ENCODE peak calls at places on chromosome 1, in eight cellular contexts. V, Z, K, G, E, P, L and F are unnamed samples.

GRCh38 chr1:112540395-112540794 is 31.6 kb downstream of the WNT2B start:
- DNase-seq in V (no peak), Z (no peak), K (no peak), G (no peak), E (no peak), P (no peak), L (no peak), F (no peak)

GRCh38 chr1:234915923-234916675 is 212.5 kb downstream of the TOMM20 start:
- DNase-seq in V (no peak), Z (no peak), K (peak; percentile 66), G (no peak), E (no peak), P (no peak), L (no peak), F (no peak)

GRCh38 chr1:159921700-159922498 is 3.4 kb downstream of the TAGLN2 start:
- DNase-seq in V (no peak), Z (no peak), K (no peak), G (no peak), E (peak; percentile 36), P (no peak), L (no peak), F (no peak)

GRCh38 chr1:205448540-205449253 is 7.1 kb downstream of the BLACAT1 start:
- DNase-seq in V (no peak), Z (no peak), K (no peak), G (no peak), E (no peak), P (no peak), L (no peak), F (no peak)

GRCh38 chr1:24905979-24906720 is 23.9 kb downstream of the RUNX3 start:
- DNase-seq in V (no peak), Z (no peak), K (peak; percentile 15), G (no peak), E (peak; percentile 6), P (no peak), L (no peak), F (no peak)

GRCh38 chr1:223609961-223610360 is 55.5 kb downstream of the CAPN8 start:
- DNase-seq in V (no peak), Z (no peak), K (no peak), G (no peak), E (no peak), P (no peak), L (no peak), F (no peak)

GRCh38 chr1:8122160-8122476 is 96.0 kb upstream of the ERRFI1 start:
- DNase-seq in V (no peak), Z (no peak), K (no peak), G (peak; percentile 89), E (no peak), P (no peak), L (no peak), F (no peak)

GRCh38 chr1:39441797-39442196 is 49.6 kb upstream of the BMP8A start:
- DNase-seq in V (no peak), Z (no peak), K (no peak), G (no peak), E (no peak), P (no peak), L (no peak), F (no peak)

GRCh38 chr1:163410073-163410522 is 88.3 kb downstream of the NUF2 start:
- DNase-seq in V (no peak), Z (peak; percentile 78), K (peak; percentile 25), G (peak; percentile 56), E (peak; percentile 42), P (no peak), L (peak; percentile 18), F (no peak)

GRCh38 chr1:230114245-230114651 is 47.2 kb downstream of the GALNT2 start:
- DNase-seq in V (no peak), Z (no peak), K (no peak), G (peak; percentile 82), E (no peak), P (no peak), L (no peak), F (no peak)

DNA sequence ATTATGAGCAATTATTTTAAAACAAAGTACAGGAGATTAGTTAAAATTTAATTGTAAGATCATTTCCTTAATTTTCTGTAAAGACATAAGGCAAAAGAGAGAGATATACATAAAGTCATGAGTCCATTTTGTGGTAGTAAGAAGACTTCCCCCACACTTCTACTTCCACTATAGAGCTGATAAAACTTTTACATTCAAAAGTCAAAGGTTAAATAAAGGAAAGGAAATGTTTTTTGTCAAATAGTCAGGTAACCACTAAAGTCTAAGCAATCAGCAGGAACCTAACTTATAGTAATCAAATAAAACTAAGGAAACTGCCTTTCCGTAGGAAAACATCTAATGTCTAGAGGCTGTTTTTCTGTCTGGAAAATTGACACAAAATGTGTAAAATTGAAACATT is 110.9 kb downstream of the DENND1B start:
- DNase-seq in V (no peak), Z (no peak), K (no peak), G (no peak), E (no peak), P (no peak), L (no peak), F (no peak)
- H3K27ac ChIP-seq in V (no peak overlapping the region), Z (no peak overlapping the region), K (no peak overlapping the region), G (no peak overlapping the region), E (no peak overlapping the region), P (no peak overlapping the region), L (no peak overlapping the region), F (no peak overlapping the region)

DNA sequence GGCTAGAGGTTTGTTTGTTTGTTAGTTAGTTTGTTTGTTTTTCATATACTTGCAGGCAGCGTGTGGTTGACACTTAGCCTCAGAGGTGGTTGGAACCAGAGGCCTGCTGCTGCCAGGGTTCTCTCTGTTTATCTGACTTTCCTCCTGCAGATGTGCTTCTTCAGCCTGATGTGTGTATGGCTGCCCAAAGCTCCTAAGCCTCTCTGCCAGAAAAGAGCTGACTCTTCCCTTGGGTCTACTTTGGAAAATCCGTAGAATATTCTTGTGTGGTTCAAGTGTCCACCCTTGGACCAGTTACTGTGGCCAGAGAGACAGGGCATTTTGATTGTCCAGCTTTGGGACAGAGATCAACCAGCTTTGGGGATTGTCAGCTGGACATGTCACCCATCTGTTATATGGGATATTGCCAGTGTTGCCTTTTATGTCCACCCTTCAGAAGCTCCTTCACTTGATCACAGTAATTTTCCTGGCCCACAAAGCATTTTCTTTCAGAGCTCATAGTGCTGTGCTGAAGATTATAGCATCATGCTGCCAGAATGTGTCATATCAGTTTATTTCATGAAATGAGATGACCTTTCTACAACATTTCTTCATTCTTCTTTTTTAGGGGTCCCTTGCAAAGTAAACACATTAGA is 126.2 kb upstream of the L1TD1 start:
- DNase-seq in V (no peak), Z (peak; percentile 27), K (no peak), G (no peak), E (no peak), P (no peak), L (no peak), F (no peak)
- H3K27ac ChIP-seq in V (peak overlapping the region; percentile 85), Z (peak overlapping the region; percentile 66), K (peak overlapping the region; percentile 71), G (no peak overlapping the region), E (peak overlapping the region; percentile 84), P (no peak overlapping the region), L (no peak overlapping the region), F (no peak overlapping the region)

GRCh38 chr1:145979746-145980435 is 15.4 kb downstream of the POLR3GL start:
- DNase-seq in V (peak; percentile 45), Z (no peak), K (peak; percentile 62), G (no peak), E (peak; percentile 46), P (no peak), L (no peak), F (no peak)
- H3K27ac ChIP-seq in V (peak overlapping the region; percentile 99), Z (peak overlapping the region; percentile 96), K (peak overlapping the region; percentile 85), G (peak overlapping the region; percentile 77), E (peak overlapping the region; percentile 96), P (peak overlapping the region; percentile 94), L (peak overlapping the region; percentile 11), F (peak overlapping the region; percentile 99)

GRCh38 chr1:242828199-242828598 is 303.7 kb upstream of the PLD5 start:
- DNase-seq in V (no peak), Z (no peak), K (no peak), G (no peak), E (no peak), P (no peak), L (no peak), F (no peak)

GRCh38 chr1:242826706-242827336 is 302.3 kb upstream of the PLD5 start:
- DNase-seq in V (no peak), Z (no peak), K (no peak), G (peak; percentile 24), E (no peak), P (no peak), L (no peak), F (no peak)

GRCh38 chr1:242828828-242829227 is 304.3 kb upstream of the PLD5 start:
- DNase-seq in V (no peak), Z (no peak), K (no peak), G (no peak), E (no peak), P (no peak), L (no peak), F (no peak)

GRCh38 chr1:242827538-242827937 is 303.0 kb upstream of the PLD5 start:
- DNase-seq in V (no peak), Z (no peak), K (no peak), G (no peak), E (no peak), P (no peak), L (no peak), F (no peak)

GRCh38 chr1:242824435-242824834 is 299.9 kb upstream of the PLD5 start:
- DNase-seq in V (no peak), Z (no peak), K (no peak), G (peak; percentile 65), E (no peak), P (no peak), L (no peak), F (peak; percentile 67)
- H3K27ac ChIP-seq in V (no peak overlapping the region), Z (no peak overlapping the region), K (no peak overlapping the region), G (peak overlapping the region; percentile 11), E (no peak overlapping the region), P (no peak overlapping the region), L (peak overlapping the region; percentile 45), F (no peak overlapping the region)